ENCODE peak calls at places on chromosomes 1 and 21, in ten cellular contexts. One of them, this sample, is unnamed. For H3K9me3, the result is how much of the 10 kb centered on the place peaks cover.

GRCh38 chr21:42652527-42653491 is 612 bp upstream of the PDE9A start:
- DNase-seq in endodermal cell: peak
- DNase-seq in CD8-positive, alpha-beta T cell: no peak
- DNase-seq in AG04450: no peak
- DNase-seq in ovary: peak
- DNase-seq in CD4-positive, alpha-beta memory T cell: peak
- DNase-seq in right cardiac atrium: peak
- DNase-seq in pancreas: peak
- DNase-seq in left lung: peak
- DNase-seq in CD8-positive, alpha-beta memory T cell: no peak
- DNase-seq in this sample: peak

GRCh38 chr1:206507395-206508129 is at the start of gene RASSF5:
- DNase-seq in ovary: peak
- DNase-seq in endodermal cell: peak
- DNase-seq in left lung: peak
- DNase-seq in CD8-positive, alpha-beta memory T cell: peak
- DNase-seq in CD8-positive, alpha-beta T cell: peak
- DNase-seq in AG04450: no peak
- DNase-seq in right cardiac atrium: peak
- DNase-seq in pancreas: peak
- DNase-seq in CD4-positive, alpha-beta memory T cell: peak
- DNase-seq in this sample: peak

GRCh38 chr1:181768216-181768929 is 285.1 kb downstream of the CACNA1E start:
- DNase-seq in ovary: no peak
- DNase-seq in AG04450: no peak
- DNase-seq in pancreas: no peak
- DNase-seq in endodermal cell: no peak
- DNase-seq in right cardiac atrium: no peak
- DNase-seq in CD4-positive, alpha-beta memory T cell: no peak
- DNase-seq in CD8-positive, alpha-beta T cell: no peak
- DNase-seq in left lung: no peak
- DNase-seq in CD8-positive, alpha-beta memory T cell: no peak
- DNase-seq in this sample: no peak

GRCh38 chr1:226557424-226557823 is 8.9 kb downstream of the STUM start:
- DNase-seq in CD8-positive, alpha-beta T cell: no peak
- DNase-seq in right cardiac atrium: no peak
- DNase-seq in ovary: no peak
- DNase-seq in pancreas: no peak
- DNase-seq in CD4-positive, alpha-beta memory T cell: no peak
- DNase-seq in CD8-positive, alpha-beta memory T cell: no peak
- DNase-seq in endodermal cell: no peak
- DNase-seq in AG04450: no peak
- DNase-seq in left lung: no peak
- DNase-seq in this sample: no peak

GRCh38 chr1:200837931-200838571 is 34.7 kb upstream of the GPR25 start:
- DNase-seq in CD8-positive, alpha-beta T cell: no peak
- DNase-seq in right cardiac atrium: no peak
- DNase-seq in CD4-positive, alpha-beta memory T cell: no peak
- DNase-seq in CD8-positive, alpha-beta memory T cell: no peak
- DNase-seq in ovary: no peak
- DNase-seq in pancreas: no peak
- DNase-seq in AG04450: no peak
- DNase-seq in left lung: no peak
- DNase-seq in endodermal cell: no peak
- DNase-seq in this sample: no peak

GRCh38 chr1:187070076-187070475 is 241.3 kb downstream of the PLA2G4A start:
- DNase-seq in CD8-positive, alpha-beta memory T cell: no peak
- DNase-seq in ovary: no peak
- DNase-seq in left lung: no peak
- DNase-seq in pancreas: no peak
- DNase-seq in CD8-positive, alpha-beta T cell: no peak
- DNase-seq in AG04450: no peak
- DNase-seq in CD4-positive, alpha-beta memory T cell: no peak
- DNase-seq in right cardiac atrium: no peak
- DNase-seq in endodermal cell: no peak
- DNase-seq in this sample: no peak

GRCh38 chr21:28671549-28672195 is 321.0 kb downstream of the LTN1 start:
- DNase-seq in endodermal cell: no peak
- DNase-seq in AG04450: no peak
- DNase-seq in ovary: no peak
- DNase-seq in CD8-positive, alpha-beta memory T cell: no peak
- DNase-seq in right cardiac atrium: no peak
- DNase-seq in left lung: no peak
- DNase-seq in pancreas: no peak
- DNase-seq in CD4-positive, alpha-beta memory T cell: no peak
- DNase-seq in CD8-positive, alpha-beta T cell: no peak
- DNase-seq in this sample: no peak

GRCh38 chr1:46539968-46540367 is 11.5 kb downstream of the KNCN start:
- DNase-seq in right cardiac atrium: no peak
- DNase-seq in endodermal cell: no peak
- DNase-seq in AG04450: no peak
- DNase-seq in left lung: no peak
- DNase-seq in ovary: no peak
- DNase-seq in CD4-positive, alpha-beta memory T cell: no peak
- DNase-seq in CD8-positive, alpha-beta memory T cell: no peak
- DNase-seq in CD8-positive, alpha-beta T cell: no peak
- DNase-seq in pancreas: no peak
- DNase-seq in this sample: no peak

GRCh38 chr1:201191723-201192477 is 1.3 kb downstream of the IGFN1 start:
- DNase-seq in left lung: no peak
- DNase-seq in ovary: no peak
- DNase-seq in CD8-positive, alpha-beta T cell: no peak
- DNase-seq in right cardiac atrium: no peak
- DNase-seq in endodermal cell: no peak
- DNase-seq in CD4-positive, alpha-beta memory T cell: no peak
- DNase-seq in AG04450: peak
- DNase-seq in CD8-positive, alpha-beta memory T cell: no peak
- DNase-seq in pancreas: no peak
- DNase-seq in this sample: no peak

GRCh38 chr1:29335573-29335972 is 99.3 kb downstream of the PTPRU start:
- DNase-seq in left lung: no peak
- DNase-seq in ovary: no peak
- DNase-seq in pancreas: no peak
- DNase-seq in endodermal cell: no peak
- DNase-seq in CD8-positive, alpha-beta memory T cell: no peak
- DNase-seq in CD4-positive, alpha-beta memory T cell: no peak
- DNase-seq in AG04450: no peak
- DNase-seq in CD8-positive, alpha-beta T cell: no peak
- DNase-seq in right cardiac atrium: no peak
- DNase-seq in this sample: no peak

GRCh38 chr1:30782361-30783243 is 25.0 kb upstream of the LAPTM5 start:
- DNase-seq in ovary: peak
- DNase-seq in CD4-positive, alpha-beta memory T cell: peak
- DNase-seq in AG04450: no peak
- DNase-seq in endodermal cell: peak
- DNase-seq in CD8-positive, alpha-beta memory T cell: peak
- DNase-seq in left lung: peak
- DNase-seq in pancreas: peak
- DNase-seq in right cardiac atrium: peak
- DNase-seq in CD8-positive, alpha-beta T cell: peak
- DNase-seq in this sample: no peak

GRCh38 chr1:240508950-240509349 is 103.0 kb downstream of the GREM2 start:
- DNase-seq in CD4-positive, alpha-beta memory T cell: no peak
- DNase-seq in AG04450: no peak
- DNase-seq in CD8-positive, alpha-beta T cell: no peak
- DNase-seq in left lung: no peak
- DNase-seq in CD8-positive, alpha-beta memory T cell: no peak
- DNase-seq in pancreas: no peak
- DNase-seq in endodermal cell: no peak
- DNase-seq in ovary: no peak
- DNase-seq in right cardiac atrium: no peak
- DNase-seq in this sample: no peak

GRCh38 chr1:40531381-40532061 is at the start of gene ZNF684:
- DNase-seq in AG04450: peak
- DNase-seq in CD8-positive, alpha-beta T cell: peak
- DNase-seq in pancreas: peak
- DNase-seq in CD8-positive, alpha-beta memory T cell: peak
- DNase-seq in endodermal cell: peak
- DNase-seq in ovary: peak
- DNase-seq in CD4-positive, alpha-beta memory T cell: peak
- DNase-seq in left lung: peak
- DNase-seq in right cardiac atrium: peak
- DNase-seq in this sample: peak

GRCh38 chr1:194387531-194387930 is 1201.1 kb upstream of the B3GALT2 start:
- DNase-seq in CD4-positive, alpha-beta memory T cell: no peak
- DNase-seq in pancreas: no peak
- DNase-seq in right cardiac atrium: no peak
- DNase-seq in endodermal cell: no peak
- DNase-seq in ovary: no peak
- DNase-seq in left lung: no peak
- DNase-seq in CD8-positive, alpha-beta T cell: no peak
- DNase-seq in AG04450: no peak
- DNase-seq in CD8-positive, alpha-beta memory T cell: no peak
- DNase-seq in this sample: no peak

GRCh38 chr1:103218821-103219220 is 110.5 kb upstream of the COL11A1 start:
- DNase-seq in CD4-positive, alpha-beta memory T cell: no peak
- DNase-seq in endodermal cell: no peak
- DNase-seq in pancreas: no peak
- DNase-seq in AG04450: no peak
- DNase-seq in CD8-positive, alpha-beta memory T cell: no peak
- DNase-seq in ovary: no peak
- DNase-seq in left lung: no peak
- DNase-seq in CD8-positive, alpha-beta T cell: no peak
- DNase-seq in right cardiac atrium: no peak
- DNase-seq in this sample: no peak

GRCh38 chr21:15028186-15028585 is 36.6 kb downstream of the NRIP1 start:
- DNase-seq in CD4-positive, alpha-beta memory T cell: no peak
- DNase-seq in pancreas: no peak
- DNase-seq in ovary: no peak
- DNase-seq in CD8-positive, alpha-beta memory T cell: no peak
- DNase-seq in left lung: no peak
- DNase-seq in right cardiac atrium: no peak
- DNase-seq in AG04450: no peak
- DNase-seq in endodermal cell: no peak
- DNase-seq in CD8-positive, alpha-beta T cell: no peak
- DNase-seq in this sample: no peak

GRCh38 chr1:39082811-39083576 is 56.8 kb downstream of the NDUFS5 start:
- DNase-seq in AG04450: no peak
- DNase-seq in left lung: no peak
- DNase-seq in right cardiac atrium: no peak
- DNase-seq in endodermal cell: no peak
- DNase-seq in CD8-positive, alpha-beta T cell: no peak
- DNase-seq in CD4-positive, alpha-beta memory T cell: no peak
- DNase-seq in ovary: peak
- DNase-seq in pancreas: no peak
- DNase-seq in CD8-positive, alpha-beta memory T cell: no peak
- DNase-seq in this sample: no peak

GRCh38 chr1:246035060-246035531 is 472.0 kb downstream of the SMYD3 start:
- DNase-seq in CD8-positive, alpha-beta T cell: no peak
- DNase-seq in CD4-positive, alpha-beta memory T cell: no peak
- DNase-seq in endodermal cell: no peak
- DNase-seq in AG04450: no peak
- DNase-seq in ovary: no peak
- DNase-seq in CD8-positive, alpha-beta memory T cell: no peak
- DNase-seq in pancreas: no peak
- DNase-seq in left lung: no peak
- DNase-seq in right cardiac atrium: no peak
- DNase-seq in this sample: no peak

GRCh38 chr21:37557261-37557950 is 190.8 kb downstream of the DYRK1A start:
- DNase-seq in CD8-positive, alpha-beta memory T cell: no peak
- DNase-seq in ovary: no peak
- DNase-seq in endodermal cell: no peak
- DNase-seq in CD4-positive, alpha-beta memory T cell: no peak
- DNase-seq in AG04450: no peak
- DNase-seq in CD8-positive, alpha-beta T cell: no peak
- DNase-seq in pancreas: no peak
- DNase-seq in left lung: no peak
- DNase-seq in right cardiac atrium: no peak
- DNase-seq in this sample: no peak
- H3K27ac ChIP-seq in CD8-positive, alpha-beta memory T cell: no peak
- H3K27ac ChIP-seq in ovary: no peak
- H3K27ac ChIP-seq in endodermal cell: no peak
- H3K27ac ChIP-seq in CD4-positive, alpha-beta memory T cell: no peak
- H3K27ac ChIP-seq in AG04450: peak
- H3K27ac ChIP-seq in CD8-positive, alpha-beta T cell: no peak
- H3K27ac ChIP-seq in pancreas: no peak
- H3K27ac ChIP-seq in left lung: no peak
- H3K27ac ChIP-seq in right cardiac atrium: peak
- H3K27ac ChIP-seq in this sample: no peak

GRCh38 chr1:7669559-7670208 is 101.4 kb upstream of the VAMP3 start:
- DNase-seq in AG04450: no peak
- DNase-seq in CD8-positive, alpha-beta memory T cell: peak
- DNase-seq in CD4-positive, alpha-beta memory T cell: peak
- DNase-seq in left lung: peak
- DNase-seq in endodermal cell: peak
- DNase-seq in CD8-positive, alpha-beta T cell: peak
- DNase-seq in pancreas: peak
- DNase-seq in ovary: peak
- DNase-seq in right cardiac atrium: no peak
- DNase-seq in this sample: no peak
- H3K4me3 ChIP-seq in AG04450: no peak
- H3K4me3 ChIP-seq in CD8-positive, alpha-beta memory T cell: no peak
- H3K4me3 ChIP-seq in CD4-positive, alpha-beta memory T cell: no peak
- H3K4me3 ChIP-seq in left lung: no peak
- H3K4me3 ChIP-seq in endodermal cell: no peak
- H3K4me3 ChIP-seq in CD8-positive, alpha-beta T cell: peak
- H3K4me3 ChIP-seq in pancreas: peak
- H3K4me3 ChIP-seq in ovary: no peak
- H3K4me3 ChIP-seq in right cardiac atrium: no peak
- H3K4me3 ChIP-seq in this sample: no peak

DNA sequence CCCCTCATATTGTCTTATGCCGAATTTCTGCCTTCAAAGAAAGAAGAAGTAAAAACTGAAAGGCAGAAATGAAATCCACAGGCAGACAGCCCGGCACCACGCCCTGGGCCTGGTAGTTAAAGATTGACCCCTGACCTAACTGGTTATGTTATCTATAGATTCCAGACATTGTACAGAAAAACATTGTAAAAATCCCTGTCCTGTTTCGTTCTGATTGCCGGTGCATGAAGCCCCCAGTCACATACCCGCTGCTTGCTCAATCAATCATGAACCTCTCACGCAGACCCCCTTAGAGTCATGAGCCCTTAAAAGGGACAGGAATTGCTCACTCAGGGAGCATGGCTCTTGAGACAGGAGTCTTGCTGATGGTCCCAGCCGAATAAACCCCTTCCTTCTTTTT is 49.3 kb downstream of the JMJD4 start:
- DNase-seq in ovary: no peak
- DNase-seq in endodermal cell: no peak
- DNase-seq in right cardiac atrium: no peak
- DNase-seq in pancreas: no peak
- DNase-seq in CD8-positive, alpha-beta T cell: no peak
- DNase-seq in left lung: no peak
- DNase-seq in CD4-positive, alpha-beta memory T cell: no peak
- DNase-seq in AG04450: no peak
- DNase-seq in CD8-positive, alpha-beta memory T cell: no peak
- DNase-seq in this sample: no peak
- H3K9me3 ChIP-seq in ovary: under half
- H3K9me3 ChIP-seq in endodermal cell: under half
- H3K9me3 ChIP-seq in right cardiac atrium: under half
- H3K9me3 ChIP-seq in pancreas: under half
- H3K9me3 ChIP-seq in CD8-positive, alpha-beta T cell: under half
- H3K9me3 ChIP-seq in left lung: half or more
- H3K9me3 ChIP-seq in CD4-positive, alpha-beta memory T cell: under half
- H3K9me3 ChIP-seq in AG04450: under half
- H3K9me3 ChIP-seq in CD8-positive, alpha-beta memory T cell: under half
- H3K9me3 ChIP-seq in this sample: half or more

DNA sequence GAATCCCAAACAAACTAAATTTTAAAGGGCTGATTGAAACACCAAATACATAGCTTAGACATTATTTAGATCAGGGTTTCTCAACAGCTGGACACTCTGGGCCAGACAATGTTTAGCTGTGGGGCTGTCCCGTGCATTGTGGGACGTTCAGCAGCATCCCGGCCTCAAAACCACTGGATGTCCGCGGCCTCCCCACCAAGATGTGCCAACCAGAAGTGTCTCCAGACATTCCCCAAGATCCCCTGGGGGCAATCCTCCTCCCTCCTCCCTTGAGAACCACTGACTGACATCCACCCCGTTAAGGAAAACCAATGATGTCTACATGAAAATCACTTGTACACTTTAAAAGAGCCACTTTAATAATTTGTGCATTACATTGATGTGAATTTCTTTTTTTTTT is 38.4 kb downstream of the CLSTN1 start:
- DNase-seq in AG04450: no peak
- DNase-seq in CD8-positive, alpha-beta memory T cell: no peak
- DNase-seq in pancreas: no peak
- DNase-seq in CD8-positive, alpha-beta T cell: no peak
- DNase-seq in ovary: no peak
- DNase-seq in endodermal cell: no peak
- DNase-seq in left lung: no peak
- DNase-seq in CD4-positive, alpha-beta memory T cell: no peak
- DNase-seq in right cardiac atrium: no peak
- DNase-seq in this sample: no peak
- H3K27ac ChIP-seq in AG04450: no peak
- H3K27ac ChIP-seq in CD8-positive, alpha-beta memory T cell: no peak
- H3K27ac ChIP-seq in pancreas: no peak
- H3K27ac ChIP-seq in CD8-positive, alpha-beta T cell: no peak
- H3K27ac ChIP-seq in ovary: no peak
- H3K27ac ChIP-seq in endodermal cell: no peak
- H3K27ac ChIP-seq in left lung: no peak
- H3K27ac ChIP-seq in CD4-positive, alpha-beta memory T cell: no peak
- H3K27ac ChIP-seq in right cardiac atrium: no peak
- H3K27ac ChIP-seq in this sample: no peak